ENCODE peak calls at places on chromosomes 16 and 17, in six cellular contexts. M is brain microvascular endothelial cell; H is astrocyte of the cerebellum; K is upper lobe of right lung; Y is cardiac muscle cell; U is CD8-positive, alpha-beta T cell. B is an unnamed sample.

GRCh38 chr17:4850236-4850635 is 17.1 kb downstream of the MINK1 start:
- DNase-seq in M (no peak), H (no peak), K (no peak), Y (no peak), U (no peak), B (no peak)

GRCh38 chr17:15947331-15947730 is 2.4 kb downstream of the ADORA2B start:
- DNase-seq in M (no peak), H (no peak), K (no peak), Y (peak; percentile 51), U (no peak), B (no peak)

GRCh38 chr16:970766-971581 is at the start of gene LMF1:
- DNase-seq in M (peak; percentile 73), H (peak; percentile 26), K (peak; percentile 97), Y (peak; percentile 93), U (peak; percentile 99), B (peak; percentile 39)

GRCh38 chr17:6453279-6454024 is 9.2 kb downstream of the PIMREG start:
- DNase-seq in M (no peak), H (no peak), K (peak; percentile 58), Y (no peak), U (no peak), B (no peak)

GRCh38 chr16:73480381-73480780 is 432.5 kb upstream of the ZFHX3 start:
- DNase-seq in M (no peak), H (no peak), K (no peak), Y (no peak), U (no peak), B (no peak)

GRCh38 chr17:69763503-69763902 is 311.5 kb upstream of the KCNJ16 start:
- DNase-seq in M (no peak), H (no peak), K (no peak), Y (peak; percentile 29), U (no peak), B (peak; percentile 12)

GRCh38 chr16:83615553-83615952 is 192.2 kb upstream of the HSBP1 start:
- DNase-seq in M (no peak), H (no peak), K (no peak), Y (peak; percentile 2), U (no peak), B (no peak)

GRCh38 chr17:72594248-72594647 is 473.4 kb downstream of the SOX9 start:
- DNase-seq in M (no peak), H (no peak), K (no peak), Y (no peak), U (no peak), B (no peak)

GRCh38 chr17:48809182-48809581 is 7.8 kb downstream of the TTLL6 start:
- DNase-seq in M (no peak), H (no peak), K (peak; percentile 71), Y (no peak), U (no peak), B (no peak)

GRCh38 chr17:80720624-80721577 is 176.3 kb downstream of the RPTOR start:
- DNase-seq in M (peak; percentile 88), H (no peak), K (no peak), Y (peak; percentile 52), U (peak; percentile 69), B (peak; percentile 13)

GRCh38 chr17:68892658-68893057 is 62.5 kb downstream of the ABCA8 start:
- DNase-seq in M (peak; percentile 4), H (no peak), K (no peak), Y (no peak), U (no peak), B (no peak)

GRCh38 chr17:236641-237405 is 55.4 kb upstream of the DOC2B start:
- DNase-seq in M (no peak), H (no peak), K (peak; percentile 58), Y (no peak), U (no peak), B (no peak)

GRCh38 chr17:43755389-43755875 is 3.2 kb downstream of the SOST start:
- DNase-seq in M (no peak), H (no peak), K (no peak), Y (peak; percentile 41), U (no peak), B (peak; percentile 10)

DNA sequence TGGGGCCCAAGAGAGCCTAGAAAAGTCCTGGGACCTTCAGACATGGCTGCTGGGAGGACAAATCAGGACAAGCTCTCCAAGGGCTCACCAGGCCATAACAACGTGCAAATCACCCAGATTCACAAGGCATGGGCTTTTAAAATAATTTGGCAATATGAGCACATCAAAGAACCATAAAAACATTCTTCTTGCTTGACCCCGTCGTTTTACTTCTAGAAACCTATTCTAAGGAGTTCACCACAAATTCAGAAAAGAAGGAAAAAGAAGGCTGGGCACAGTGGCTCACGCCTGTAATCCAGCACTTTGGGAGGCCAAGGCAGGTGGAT is 12.1 kb upstream of the MT3 start:
- DNase-seq in M (no peak), H (no peak), K (no peak), Y (no peak), U (no peak), B (no peak)
- TF ChIP-seq CTCF in M (no peak), H (no peak), K (no peak), Y (no peak), U (no peak), B (no peak)

DNA sequence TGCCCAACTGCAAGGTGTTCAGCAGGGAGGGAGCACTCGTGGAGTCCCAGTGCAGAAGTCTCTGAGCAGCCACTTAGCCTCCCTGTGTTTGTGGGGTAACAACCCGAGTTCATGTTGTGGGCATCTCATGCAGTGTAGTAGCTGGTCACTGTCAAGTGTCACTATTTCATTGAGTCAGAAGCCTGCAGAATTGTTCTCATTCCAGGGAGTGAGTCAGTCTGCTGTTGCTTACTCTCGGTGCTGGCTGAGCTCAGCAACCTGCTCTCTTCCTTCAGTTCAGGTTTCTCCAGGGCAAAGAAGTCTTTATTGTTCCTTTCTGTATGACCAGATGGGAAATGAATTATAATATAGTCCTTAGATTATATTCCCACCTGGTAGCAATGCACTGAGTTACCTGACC is 24.1 kb downstream of the HMOX2 start:
- DNase-seq in M (peak; percentile 79), H (peak; percentile 46), K (no peak), Y (peak; percentile 83), U (no peak), B (no peak)
- H3K4me3 ChIP-seq in M (no peak overlapping the region), H (no peak overlapping the region), K (no peak overlapping the region), Y (no peak overlapping the region), U (no peak overlapping the region), B (no peak overlapping the region)

DNA sequence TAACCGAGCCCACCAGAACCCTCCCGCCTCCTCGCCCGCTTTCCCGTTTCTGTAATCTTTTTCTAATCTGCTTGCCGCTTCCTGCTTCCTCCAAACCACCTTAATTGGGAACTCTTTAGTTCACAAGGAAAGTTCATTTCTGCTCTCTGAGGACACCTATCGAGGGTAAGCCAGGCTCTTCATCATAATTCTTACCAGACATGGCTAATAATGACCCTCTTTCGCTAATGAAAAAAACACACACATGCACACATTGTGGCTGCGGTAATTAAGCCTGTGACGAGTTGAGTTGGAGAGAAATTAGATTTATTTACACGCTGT is 100.7 kb downstream of the ZNF423 start:
- DNase-seq in M (peak; percentile 21), H (peak; percentile 51), K (no peak), Y (peak; percentile 72), U (no peak), B (peak; percentile 37)
- TF ChIP-seq CTCF in M (peak; percentile 69), H (peak; percentile 67), K (peak; percentile 40), Y (peak; percentile 70), U (no peak), B (peak; percentile 67)

DNA sequence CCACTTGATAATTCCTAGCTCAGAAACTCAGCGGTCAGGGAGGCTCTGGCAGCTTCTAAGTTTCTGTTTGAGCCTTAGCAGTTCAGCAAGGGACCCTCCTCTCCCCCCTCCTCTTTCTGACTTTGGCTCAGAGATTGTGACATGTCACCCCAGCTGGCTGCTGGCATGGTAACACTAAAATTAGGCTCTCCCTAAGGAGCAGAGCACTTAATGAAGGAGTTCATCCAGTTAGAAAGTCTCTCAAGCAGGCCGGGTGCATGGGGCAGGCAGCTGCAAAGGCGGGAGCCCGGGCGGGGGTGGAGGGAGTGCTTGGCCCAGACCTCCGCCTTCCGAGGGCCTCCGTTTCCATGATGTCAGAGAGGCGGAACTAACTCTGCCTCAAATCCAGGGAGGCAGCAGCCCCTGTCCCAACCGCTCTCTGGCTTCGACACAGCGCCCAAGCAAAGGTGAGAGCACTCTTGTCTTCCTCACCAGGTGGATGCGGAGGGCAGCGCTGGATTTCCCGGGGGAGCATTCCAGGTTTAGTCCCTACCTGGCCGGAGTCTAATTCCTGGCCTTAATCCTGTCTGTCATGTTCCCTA is 128.0 kb upstream of the PLCG2 start:
- DNase-seq in M (peak; percentile 34), H (no peak), K (peak; percentile 81), Y (peak; percentile 79), U (no peak), B (no peak)
- H3K4me3 ChIP-seq in M (no peak overlapping the region), H (no peak overlapping the region), K (no peak overlapping the region), Y (no peak overlapping the region), U (no peak overlapping the region), B (no peak overlapping the region)

GRCh38 chr17:14784997-14785696 is 480.0 kb downstream of the PMP22 start:
- DNase-seq in M (no peak), H (no peak), K (no peak), Y (no peak), U (peak; percentile 60), B (no peak)
- TF ChIP-seq CTCF in M (peak; percentile 9), H (no peak), K (peak; percentile 8), Y (no peak), U (peak; percentile 16), B (no peak)

GRCh38 chr17:9115446-9116265 is 94.3 kb downstream of the NTN1 start:
- DNase-seq in M (peak; percentile 36), H (peak; percentile 8), K (peak; percentile 64), Y (peak; percentile 59), U (peak; percentile 61), B (no peak)
- H3K4me3 ChIP-seq in M (peak overlapping the region; percentile 46), H (peak overlapping the region; percentile 18), K (peak overlapping the region; percentile 42), Y (no peak overlapping the region), U (peak overlapping the region; percentile 20), B (no peak overlapping the region)

GRCh38 chr17:46841561-46842379 is 9.6 kb upstream of the WNT9B start:
- DNase-seq in M (no peak), H (no peak), K (no peak), Y (peak; percentile 29), U (no peak), B (no peak)

GRCh38 chr17:46839211-46839610 is 12.2 kb upstream of the WNT9B start:
- DNase-seq in M (no peak), H (no peak), K (no peak), Y (no peak), U (no peak), B (no peak)

GRCh38 chr17:46837521-46837920 is 13.9 kb upstream of the WNT9B start:
- DNase-seq in M (no peak), H (no peak), K (no peak), Y (no peak), U (no peak), B (no peak)

GRCh38 chr17:46847204-46848191 is 3.9 kb upstream of the WNT9B start:
- DNase-seq in M (no peak), H (no peak), K (no peak), Y (no peak), U (no peak), B (no peak)

DNA sequence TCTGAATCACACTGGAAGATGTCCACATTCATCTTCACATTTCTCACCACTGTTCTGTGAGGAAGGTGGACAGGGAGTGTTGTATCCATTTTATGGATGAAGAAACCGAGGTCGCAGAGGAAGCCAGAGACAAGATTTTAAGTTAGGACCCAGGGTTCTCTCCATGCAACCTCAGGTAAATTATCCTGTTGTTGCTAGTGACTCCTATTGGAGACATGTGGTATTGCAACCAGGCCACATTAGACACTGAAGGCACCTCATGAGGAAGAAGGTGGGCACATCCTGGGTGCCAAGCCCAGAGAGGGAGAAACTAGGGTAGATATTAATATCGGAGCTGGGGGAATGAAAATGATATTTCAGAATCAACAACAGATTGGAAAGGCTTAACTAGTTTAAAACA is 8.5 kb upstream of the WNT9B start:
- DNase-seq in M (no peak), H (no peak), K (no peak), Y (no peak), U (no peak), B (no peak)
- TF ChIP-seq CTCF in M (peak; percentile 73), H (peak; percentile 57), K (peak; percentile 43), Y (peak; percentile 59), U (peak; percentile 28), B (peak; percentile 68)

GRCh38 chr16:57798267-57798810 is 4.0 kb downstream of the KIFC3 start:
- DNase-seq in M (no peak), H (no peak), K (no peak), Y (no peak), U (no peak), B (no peak)
- H3K4me3 ChIP-seq in M (no peak overlapping the region), H (peak overlapping the region; percentile 12), K (peak overlapping the region; percentile 44), Y (no peak overlapping the region), U (no peak overlapping the region), B (peak overlapping the region; percentile 8)